ENCODE peak calls at places on chromosome 5, in five cellular contexts. V is left colon; Z is NCI-H226; R is CD8-positive, alpha-beta T cell; K is activated CD4-positive, alpha-beta T cell treated with anti-CD3 and anti-CD28 coated beads, Interleukin-2, amount 50 U/mL, for 4 hours. C is an unnamed sample.

GRCh38 chr5:61811052-61811451 is 479.0 kb downstream of the ZSWIM6 start:
- DNase-seq in R (no peak), K (no peak), V (no peak), Z (no peak), C (no peak)

GRCh38 chr5:166014256-166014655 is 2277.2 kb upstream of the WWC1 start:
- DNase-seq in R (no peak), V (no peak), K (no peak), Z (no peak), C (no peak)

GRCh38 chr5:31911291-31912265 is 262.5 kb downstream of the GOLPH3 start:
- DNase-seq in K (no peak), R (no peak), Z (no peak), V (no peak), C (no peak)

GRCh38 chr5:36900279-36900678 is 23.7 kb downstream of the NIPBL start:
- DNase-seq in V (no peak), K (no peak), Z (no peak), R (no peak), C (no peak)

GRCh38 chr5:33737697-33738096 is 154.1 kb downstream of the ADAMTS12 start:
- DNase-seq in V (no peak), R (no peak), Z (no peak), K (no peak), C (no peak)

GRCh38 chr5:11851402-11851801 is 52.8 kb downstream of the CTNND2 start:
- DNase-seq in V (no peak), R (no peak), Z (no peak), K (no peak), C (no peak)

GRCh38 chr5:111830333-111830732 is 73.3 kb upstream of the NREP start:
- DNase-seq in V (no peak), R (no peak), K (no peak), Z (peak; percentile 95), C (no peak)

GRCh38 chr5:32090755-32091128 is 83.4 kb downstream of the GOLPH3 start:
- DNase-seq in V (no peak), R (no peak), Z (no peak), K (no peak), C (no peak)

GRCh38 chr5:102668220-102668930 is 86.7 kb upstream of the PAM start:
- DNase-seq in Z (no peak), R (no peak), K (no peak), V (no peak), C (no peak)

GRCh38 chr5:68216737-68217231 is 1.2 kb downstream of the PIK3R1 start:
- DNase-seq in R (no peak), K (no peak), V (no peak), Z (no peak), C (no peak)

GRCh38 chr5:92518318-92518913 is 1062.6 kb downstream of the NR2F1-AS1 start:
- DNase-seq in Z (peak; percentile 7), K (no peak), V (no peak), R (no peak), C (no peak)

GRCh38 chr5:34503379-34504346 is 152.5 kb upstream of the RAI14 start:
- DNase-seq in Z (no peak), R (no peak), K (no peak), V (no peak), C (no peak)

GRCh38 chr5:67115804-67116203 is 80.8 kb downstream of the CD180 start:
- DNase-seq in V (no peak), K (no peak), R (no peak), Z (no peak), C (no peak)

GRCh38 chr5:140544986-140545385 is 2.5 kb upstream of the EIF4EBP3 start:
- DNase-seq in V (no peak), K (no peak), R (no peak), Z (no peak), C (no peak)

GRCh38 chr5:151904921-151905320 is 19.7 kb downstream of the GLRA1 start:
- DNase-seq in V (no peak), R (no peak), K (no peak), Z (no peak), C (no peak)

GRCh38 chr5:75547826-75548225 is 36.1 kb downstream of the POLK start:
- DNase-seq in Z (no peak), R (no peak), K (no peak), V (no peak), C (no peak)

GRCh38 chr5:1366514-1366913 is 21.6 kb upstream of the CLPTM1L start:
- DNase-seq in R (no peak), K (no peak), Z (no peak), V (no peak), C (no peak)

GRCh38 chr5:142078251-142078650 is 30.3 kb upstream of the NDFIP1 start:
- DNase-seq in R (no peak), Z (no peak), V (no peak), K (no peak), C (no peak)

C was measured in stimulated activated CD4-positive, alpha-beta T cell treated with anti-CD3 and anti-CD28 coated beads, Interleukin-4, amount 100 ng/mL, for 4 hours.